ENCODE peak calls at places on chromosome 17, in four cellular contexts. Z, E, Y and V are unnamed samples.

GRCh38 chr17:15404116-15404730 is 62.8 kb upstream of the TEKT3 start:
- DNase-seq in Z (no peak), E (no peak), Y (no peak), V (no peak)

GRCh38 chr17:17740627-17741237 is 59.5 kb downstream of the RAI1 start:
- DNase-seq in Z (no peak), E (no peak), Y (no peak), V (no peak)

GRCh38 chr17:27657620-27658019 is 26.6 kb downstream of the LGALS9 start:
- DNase-seq in Z (no peak), E (peak), Y (no peak), V (no peak)

GRCh38 chr17:2081564-2081963 is 26.7 kb downstream of the HIC1 start:
- DNase-seq in Z (no peak), E (no peak), Y (no peak), V (no peak)

GRCh38 chr17:63496663-63497400 is 20.0 kb downstream of the ACE start:
- DNase-seq in Z (no peak), E (no peak), Y (no peak), V (no peak)

GRCh38 chr17:68060336-68060735 is 24.8 kb downstream of the KPNA2 start:
- DNase-seq in Z (no peak), E (no peak), Y (no peak), V (no peak)

GRCh38 chr17:41520821-41521521 is 2.3 kb upstream of the KRT15 start:
- DNase-seq in Z (no peak), E (no peak), Y (no peak), V (no peak)

GRCh38 chr17:43961954-43962353 is 8.2 kb upstream of the PYY start:
- DNase-seq in Z (no peak), E (no peak), Y (no peak), V (no peak)

GRCh38 chr17:29176500-29177351 is 3.5 kb downstream of the MYO18A start:
- DNase-seq in Z (no peak), E (peak), Y (peak), V (no peak)

GRCh38 chr17:31469959-31470358 is 78.5 kb downstream of the RAB11FIP4 start:
- DNase-seq in Z (no peak), E (peak), Y (peak), V (no peak)

GRCh38 chr17:19003543-19003965 is 1.0 kb downstream of the FAM83G start:
- DNase-seq in Z (no peak), E (peak), Y (no peak), V (no peak)

GRCh38 chr17:77516902-77517301 is 376.1 kb downstream of the SEC14L1 start:
- DNase-seq in Z (no peak), E (no peak), Y (no peak), V (no peak)

GRCh38 chr17:17077861-17078732 is 35.8 kb downstream of the MPRIP start:
- DNase-seq in Z (no peak), E (no peak), Y (no peak), V (no peak)

GRCh38 chr17:28317965-28318758 is 838 bp upstream of the TMEM97 start:
- DNase-seq in Z (no peak), E (peak), Y (peak), V (no peak)

GRCh38 chr17:42019509-42020404 is at the start of gene NKIRAS2:
- DNase-seq in Z (peak), E (peak), Y (peak), V (no peak)

GRCh38 chr17:83146347-83146746 is 66.9 kb downstream of the METRNL start:
- DNase-seq in Z (no peak), E (no peak), Y (no peak), V (no peak)

GRCh38 chr17:80892900-80893603 is 98.6 kb upstream of the CHMP6 start:
- DNase-seq in Z (peak), E (no peak), Y (no peak), V (no peak)

GRCh38 chr17:1621273-1621954 is 7.2 kb downstream of the SLC43A2 start:
- DNase-seq in Z (no peak), E (no peak), Y (no peak), V (no peak)

GRCh38 chr17:81849457-81849856 is 10.9 kb downstream of the P4HB start:
- DNase-seq in Z (no peak), E (no peak), Y (no peak), V (no peak)

GRCh38 chr17:80457236-80457856 is 19.1 kb downstream of the NPTX1 start:
- DNase-seq in Z (no peak), E (no peak), Y (no peak), V (no peak)

GRCh38 chr17:155576-155975 is 18.2 kb downstream of the SCGB1C2 start:
- DNase-seq in Z (no peak), E (no peak), Y (no peak), V (no peak)

GRCh38 chr17:45893725-45894021 is 681 bp upstream of the MAPT start:
- DNase-seq in Z (no peak), E (no peak), Y (no peak), V (no peak)

GRCh38 chr17:4810696-4811289 is 3.8 kb downstream of the PLD2 start:
- DNase-seq in Z (no peak), E (no peak), Y (no peak), V (no peak)

GRCh38 chr17:34703533-34703932 is 124.2 kb downstream of the TMEM132E start:
- DNase-seq in Z (no peak), E (peak), Y (peak), V (peak)

GRCh38 chr17:57868007-57868774 is 18.3 kb upstream of the MRPS23 start:
- DNase-seq in Z (peak), E (peak), Y (peak), V (no peak)

GRCh38 chr17:81682565-81683207 is 911 bp downstream of the ARL16 start:
- DNase-seq in Z (no peak), E (no peak), Y (no peak), V (no peak)

GRCh38 chr17:78034429-78035091 is 76.1 kb downstream of the TNRC6C start:
- DNase-seq in Z (peak), E (no peak), Y (no peak), V (no peak)

GRCh38 chr17:28390984-28391383 is 15.0 kb downstream of the SLC46A1 start:
- DNase-seq in Z (no peak), E (no peak), Y (no peak), V (no peak)

GRCh38 chr17:68853439-68853838 is 101.8 kb downstream of the ABCA8 start:
- DNase-seq in Z (no peak), E (no peak), Y (no peak), V (no peak)

DNA sequence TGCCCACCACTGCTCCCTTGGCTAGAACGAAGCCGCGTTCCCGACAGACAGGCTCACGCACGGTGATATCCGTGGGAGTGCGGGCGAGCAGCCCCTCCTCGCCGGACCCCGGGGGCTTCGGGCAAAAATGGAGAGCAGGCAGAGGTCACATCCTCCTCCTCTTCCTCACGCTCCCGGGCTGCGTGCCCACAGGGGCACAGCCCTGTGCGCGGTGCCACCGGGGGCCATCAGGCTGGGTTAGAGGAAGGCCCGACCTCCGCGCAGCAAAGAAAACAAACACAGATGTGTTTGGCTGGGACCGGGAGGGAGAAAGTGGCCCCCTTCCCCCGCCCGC is 519 bp upstream of the NTN1 start:
- DNase-seq in Z (no peak), E (peak), Y (peak), V (no peak)
- H3K4me3 ChIP-seq in Z (peak), E (peak), Y (peak), V (peak)

GRCh38 chr17:40068917-40069750 is 6.4 kb downstream of the THRA start:
- DNase-seq in Z (no peak), E (peak), Y (peak), V (peak)
- TF ChIP-seq POLR2AphosphoS5 in Z (no peak), E (no peak), Y (no peak), V (peak)

DNA sequence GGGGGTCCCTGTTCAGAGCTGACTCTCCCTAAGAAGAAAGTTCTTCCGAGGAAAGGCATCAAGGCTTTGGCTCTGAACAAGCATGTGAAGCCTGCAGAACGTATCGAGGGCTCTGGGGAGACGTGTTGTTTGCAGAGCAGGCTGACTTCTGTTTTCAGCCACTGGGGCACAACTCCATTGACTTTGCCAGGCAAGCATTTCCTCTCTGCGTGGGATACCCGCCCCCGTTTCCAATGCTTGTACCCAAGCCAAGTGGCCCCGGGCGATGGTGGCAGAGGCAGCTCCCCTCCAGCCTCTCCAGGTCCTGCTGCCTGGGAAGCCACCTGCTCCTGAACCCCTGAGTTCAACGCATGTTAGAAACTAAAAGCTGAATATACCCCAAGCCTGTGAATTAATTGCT is 255.7 kb downstream of the RBFOX3 start:
- DNase-seq in Z (no peak), E (no peak), Y (no peak), V (no peak)
- TF ChIP-seq EZH2 in Z (no peak), E (no peak), Y (no peak), V (no peak)

DNA sequence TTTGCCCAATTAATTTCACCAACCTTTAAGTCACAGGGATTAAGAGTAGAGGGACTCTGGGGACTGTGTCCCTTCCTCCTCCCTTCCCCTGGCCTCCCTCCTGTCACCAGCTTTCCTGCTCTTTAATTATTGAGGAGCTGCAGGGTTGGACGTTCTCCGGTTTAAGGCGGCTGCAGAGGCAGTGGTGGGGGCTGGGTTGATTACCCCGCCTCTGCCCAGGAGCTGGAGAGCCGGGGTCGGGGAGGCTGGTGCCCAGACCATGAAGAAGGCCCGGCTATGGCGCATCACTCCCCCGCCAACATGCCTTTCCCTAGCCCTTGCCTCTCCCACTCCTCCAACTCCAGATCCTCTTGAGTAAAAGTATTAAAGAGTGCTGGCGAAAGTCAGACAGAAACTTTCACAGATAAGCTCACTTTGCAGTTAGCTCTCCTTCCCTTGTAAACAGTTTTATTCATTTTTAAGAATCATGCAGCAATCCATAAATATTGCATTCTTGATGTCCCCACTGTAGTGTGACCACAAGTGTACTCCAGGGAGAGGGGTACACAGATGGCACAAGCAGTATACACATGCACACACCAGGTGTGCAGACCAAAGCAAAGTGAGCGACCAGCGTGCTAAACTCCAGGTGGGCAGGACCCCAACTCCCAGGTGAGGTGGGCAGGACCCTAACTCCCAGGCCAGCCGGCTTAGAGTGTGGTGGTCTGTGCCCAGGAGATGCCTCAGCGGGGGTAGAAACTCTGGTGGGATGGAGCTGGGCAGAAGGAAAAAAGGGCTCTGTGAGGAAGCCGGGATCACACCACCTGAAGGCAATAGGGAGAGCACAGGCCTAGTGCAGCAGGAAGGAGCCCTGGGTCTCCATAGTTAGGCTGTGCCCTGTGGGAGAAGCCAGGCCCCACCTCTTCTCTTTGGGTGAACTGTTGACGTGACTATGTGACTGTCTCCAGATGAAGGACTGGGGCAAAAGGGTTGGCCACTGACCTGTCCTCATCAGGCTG is 1.3 kb upstream of the FOXJ1 start:
- DNase-seq in Z (no peak), E (peak), Y (no peak), V (no peak)
- H3K4me3 ChIP-seq in Z (no peak), E (peak), Y (peak), V (peak)

DNA sequence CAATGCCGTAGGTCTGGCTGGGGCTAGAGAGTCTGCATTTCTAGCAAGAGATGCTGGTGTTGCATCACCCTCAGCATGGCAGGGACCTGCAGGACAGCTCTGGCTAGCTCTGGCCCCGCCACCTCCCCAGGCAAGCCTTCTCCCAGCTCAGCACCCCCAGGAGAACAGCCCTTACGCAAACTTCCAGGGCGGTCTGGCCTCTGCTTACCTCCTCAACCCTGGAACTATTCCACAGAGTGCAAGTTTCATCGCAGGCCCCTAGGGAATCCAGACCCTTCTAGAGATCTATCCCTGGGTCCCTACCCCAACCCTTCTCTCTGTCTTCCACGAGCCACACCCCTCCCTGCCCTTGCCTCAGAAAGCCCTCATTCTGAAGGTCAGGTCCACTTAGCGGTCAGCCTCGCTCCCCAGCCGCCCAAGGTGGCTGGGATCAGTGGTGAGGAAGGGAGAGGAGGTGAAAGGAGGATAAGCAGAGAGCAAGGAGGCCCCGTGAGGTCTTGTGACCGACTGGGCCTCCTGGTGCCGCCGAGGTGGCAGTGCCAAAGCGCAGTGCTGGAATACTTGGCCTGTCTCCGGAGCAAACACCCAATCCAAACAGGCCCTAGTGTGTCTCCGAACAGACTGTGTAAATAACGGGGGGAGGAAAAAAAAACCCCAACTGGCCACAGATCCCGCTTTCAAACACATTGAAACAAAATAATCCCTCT is 380.7 kb downstream of the SOX9 start:
- DNase-seq in Z (no peak), E (no peak), Y (no peak), V (no peak)
- TF ChIP-seq POLR2AphosphoS5 in Z (no peak), E (no peak), Y (no peak), V (no peak)

GRCh38 chr17:49970498-49970897 is 1.5 kb downstream of the DLX4 start:
- DNase-seq in Z (no peak), E (no peak), Y (no peak), V (no peak)
- TF ChIP-seq EZH2 in Z (no peak), E (peak), Y (peak), V (no peak)

GRCh38 chr17:56674401-56674925 is 81.0 kb downstream of the NOG start:
- DNase-seq in Z (no peak), E (no peak), Y (no peak), V (no peak)
- H3K4me3 ChIP-seq in Z (no peak), E (no peak), Y (no peak), V (no peak)

GRCh38 chr17:7576432-7576937 is 3.0 kb upstream of the CD68 start:
- DNase-seq in Z (no peak), E (no peak), Y (no peak), V (no peak)
- TF ChIP-seq POLR2AphosphoS5 in Z (peak), E (no peak), Y (peak), V (no peak)

GRCh38 chr17:49132699-49133364 is at the start of gene B4GALNT2:
- DNase-seq in Z (no peak), E (peak), Y (peak), V (no peak)
- TF ChIP-seq EZH2 in Z (no peak), E (peak), Y (peak), V (no peak)